ENCODE peak calls at places on chromosomes 4 and X, in six cellular contexts. Z is astrocyte, B is NB4, Q is WERI-Rb-1, G is fibroblast of pulmonary artery, E is brain microvascular endothelial cell. W is an unnamed sample.

GRCh38 chrX:30910124-30910860 is 21.2 kb upstream of the TAB3 start:
- DNase-seq in Q (no peak), B (peak; percentile 83), E (peak; percentile 24), G (no peak), Z (peak; percentile 43), W (no peak)

GRCh38 chrX:13357925-13358324 is 38.1 kb upstream of the ATXN3L start:
- DNase-seq in E (peak; percentile 47), Q (peak; percentile 78), Z (no peak), B (no peak), G (peak; percentile 31), W (no peak)

GRCh38 chr4:173191623-173192041 is 23.0 kb downstream of the GALNT7 start:
- DNase-seq in G (peak; percentile 45), E (no peak), B (no peak), Z (peak; percentile 60), Q (no peak), W (no peak)

GRCh38 chrX:28225508-28225907 is 244.3 kb upstream of the DCAF8L1 start:
- DNase-seq in G (no peak), B (no peak), Z (peak; percentile 29), Q (no peak), E (peak; percentile 6), W (no peak)

GRCh38 chr4:86359944-86360478 is at the start of gene MAPK10:
- DNase-seq in E (peak; percentile 93), G (peak; percentile 94), Z (peak; percentile 88), Q (no peak), B (peak; percentile 84), W (peak; percentile 58)

GRCh38 chrX:11944486-11944885 is 186.4 kb downstream of the MSL3 start:
- DNase-seq in Q (peak; percentile 20), E (peak; percentile 48), B (peak; percentile 26), G (peak; percentile 77), Z (peak; percentile 39), W (no peak)

GRCh38 chr4:20026456-20026855 is 225.2 kb upstream of the SLIT2 start:
- DNase-seq in Q (no peak), E (peak; percentile 28), Z (peak; percentile 84), B (no peak), G (peak; percentile 36), W (no peak)

GRCh38 chrX:43633757-43634156 is 22.3 kb upstream of the MAOA start:
- DNase-seq in Z (no peak), G (no peak), B (no peak), Q (no peak), E (no peak), W (no peak)

GRCh38 chr4:68180858-68181531 is 51.3 kb upstream of the TMPRSS11F start:
- DNase-seq in Z (peak; percentile 46), G (peak; percentile 44), B (no peak), Q (no peak), E (no peak), W (no peak)

GRCh38 chr4:177455591-177455990 is 13.4 kb upstream of the AGA start:
- DNase-seq in Q (no peak), B (no peak), G (peak; percentile 51), E (peak; percentile 59), Z (peak; percentile 69), W (no peak)

GRCh38 chrX:11419102-11419501 is 125.9 kb downstream of the AMELX start:
- DNase-seq in E (no peak), Q (no peak), Z (no peak), B (no peak), G (no peak), W (no peak)

GRCh38 chr4:107148922-107149321 is 112.8 kb upstream of the DKK2 start:
- DNase-seq in Z (peak; percentile 6), E (peak; percentile 11), B (no peak), G (no peak), Q (no peak), W (no peak)

GRCh38 chr4:183327827-183328226 is 5.6 kb upstream of the CLDN24 start:
- DNase-seq in G (no peak), Q (no peak), E (no peak), B (no peak), Z (no peak), W (no peak)

GRCh38 chrX:96771500-96771899 is 86.9 kb downstream of the DIAPH2 start:
- DNase-seq in Q (no peak), G (no peak), B (peak; percentile 26), Z (no peak), E (no peak), W (no peak)

GRCh38 chrX:446243-446642 is 59.5 kb upstream of the PPP2R3B start:
- DNase-seq in Q (no peak), Z (no peak), E (no peak), G (no peak), B (no peak), W (no peak)

GRCh38 chr4:138861130-138861529 is 154.5 kb upstream of the NOCT start:
- DNase-seq in G (no peak), B (no peak), Q (no peak), E (peak; percentile 83), Z (peak; percentile 70), W (no peak)

GRCh38 chrX:39638526-39638925 is 459.2 kb downstream of the BCOR start:
- DNase-seq in E (no peak), G (no peak), B (no peak), Q (no peak), Z (no peak), W (no peak)

GRCh38 chr4:48270516-48270897 is 869 bp upstream of the TEC start:
- DNase-seq in G (no peak), Z (no peak), Q (no peak), E (no peak), B (no peak), W (no peak)
- H3K4me3 ChIP-seq in G (no peak overlapping the region), Z (peak overlapping the region; percentile 71), Q (peak overlapping the region; percentile 59), E (no peak overlapping the region), B (peak overlapping the region; percentile 76), W (peak overlapping the region; percentile 77)

GRCh38 chrX:131783555-131784338 is 239.4 kb upstream of the STK26 start:
- DNase-seq in G (no peak), Q (peak; percentile 77), E (peak; percentile 83), B (no peak), Z (peak; percentile 64), W (no peak)

GRCh38 chrX:131779313-131779712 is 235.4 kb downstream of the OR13H1 start:
- DNase-seq in B (no peak), G (no peak), E (no peak), Z (no peak), Q (no peak), W (no peak)

DNA sequence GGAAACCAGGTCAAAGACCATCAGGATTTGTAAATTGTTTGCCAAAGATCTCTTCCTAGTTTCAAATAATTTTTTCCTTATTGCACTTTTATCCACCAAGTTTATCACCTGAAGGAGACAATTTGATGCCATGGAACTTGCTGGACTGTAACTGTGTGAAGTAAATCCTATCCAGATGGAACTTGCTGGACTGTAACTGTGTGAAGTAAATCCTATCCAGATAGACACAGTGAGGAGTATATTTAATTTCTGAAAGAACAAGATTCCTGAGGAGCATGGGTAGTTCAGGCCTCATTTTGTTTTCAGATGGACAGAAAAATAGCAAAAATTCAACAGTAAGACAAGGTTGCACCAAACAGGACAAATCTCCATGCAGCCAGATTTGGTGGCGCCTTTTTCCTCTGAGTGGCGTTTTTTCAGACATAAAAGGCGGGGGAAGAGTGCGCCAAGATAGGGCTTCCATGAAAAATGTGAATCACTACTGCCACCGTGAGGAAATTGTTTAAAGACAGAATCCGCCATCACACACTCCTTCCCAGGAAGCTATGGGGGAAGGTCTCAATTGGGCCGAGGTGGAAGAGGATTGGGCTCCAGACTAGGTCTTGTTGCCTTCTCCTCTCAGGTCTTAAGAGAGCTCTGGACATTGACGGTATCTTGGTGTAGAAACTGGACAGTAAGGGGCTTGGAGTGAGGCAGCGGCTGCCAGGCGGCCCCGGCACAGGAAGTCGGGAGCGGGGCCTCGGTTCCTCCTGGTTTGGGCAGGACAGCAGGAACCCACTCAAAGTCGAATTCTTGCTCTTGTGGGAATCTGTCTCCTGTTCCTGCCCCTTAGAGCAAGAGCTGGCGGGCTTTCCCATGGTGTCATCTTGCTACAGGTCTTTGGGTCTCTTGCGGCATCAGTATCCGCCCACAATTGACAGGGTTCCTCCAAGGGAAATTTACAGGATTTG is 234.7 kb downstream of the OR13H1 start:
- DNase-seq in Q (peak; percentile 70), Z (peak; percentile 40), G (no peak), B (no peak), E (peak; percentile 63), W (no peak)
- TF ChIP-seq CTCF in Q (peak; percentile 26), Z (no peak), G (no peak), B (no peak), E (peak; percentile 55), W (no peak)

GRCh38 chr4:108486046-108486445 is 134.3 kb upstream of the RPL34 start:
- DNase-seq in B (no peak), E (no peak), Z (no peak), Q (no peak), G (no peak), W (no peak)

GRCh38 chr4:108484187-108484586 is 136.2 kb upstream of the RPL34 start:
- DNase-seq in Z (no peak), E (no peak), Q (no peak), G (no peak), B (no peak), W (no peak)

GRCh38 chr4:108483650-108484049 is 136.7 kb upstream of the RPL34 start:
- DNase-seq in B (no peak), Q (no peak), G (no peak), Z (no peak), E (no peak), W (no peak)

GRCh38 chr4:108480881-108481280 is 139.5 kb upstream of the RPL34 start:
- DNase-seq in Q (no peak), G (no peak), B (no peak), Z (no peak), E (no peak), W (no peak)

DNA sequence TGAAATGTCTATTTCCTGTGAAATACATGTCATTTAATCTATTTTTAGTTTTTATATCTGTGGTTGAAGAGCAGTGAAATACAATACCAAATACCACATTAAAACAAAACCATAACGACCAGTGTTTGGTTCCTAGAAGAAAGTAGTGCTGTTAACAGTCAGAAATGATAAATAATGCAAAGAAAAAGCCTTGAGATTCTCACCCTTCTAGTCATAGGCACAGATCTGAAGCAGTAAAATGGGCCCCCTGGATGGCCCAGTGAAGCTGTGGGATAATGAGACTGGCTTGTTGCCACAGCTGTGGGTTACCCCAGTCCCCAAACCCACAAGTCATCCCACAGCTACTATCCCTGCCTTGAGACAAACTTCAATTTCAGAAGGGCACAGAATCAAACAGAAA is 137.3 kb upstream of the RPL34 start:
- DNase-seq in G (no peak), Z (peak; percentile 19), B (no peak), E (no peak), Q (no peak), W (no peak)
- H3K4me3 ChIP-seq in G (no peak overlapping the region), Z (no peak overlapping the region), B (no peak overlapping the region), E (no peak overlapping the region), Q (no peak overlapping the region), W (no peak overlapping the region)

DNA sequence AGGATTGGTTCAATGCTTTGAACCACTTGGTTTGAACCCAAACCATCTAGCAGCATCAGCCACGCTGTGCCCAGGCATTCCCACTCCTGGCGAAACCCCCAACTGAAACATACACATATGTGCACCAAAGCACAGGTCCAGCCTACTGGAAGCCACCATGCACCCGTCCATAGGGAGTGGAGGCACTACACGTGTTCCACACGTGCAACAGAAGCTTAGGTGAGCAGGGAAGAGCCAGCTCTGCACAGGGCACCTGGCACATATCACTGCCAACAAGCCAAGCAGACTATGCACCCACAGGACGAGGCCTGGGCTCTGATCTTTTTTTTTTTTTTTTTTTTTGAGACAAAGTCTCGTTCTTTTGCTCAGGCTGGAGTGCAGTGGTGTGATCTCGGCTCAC is 66.3 kb upstream of the GPR78 start:
- DNase-seq in B (no peak), Z (no peak), Q (no peak), G (no peak), E (no peak), W (no peak)
- TF ChIP-seq CTCF in B (no peak), Z (no peak), Q (no peak), G (no peak), E (no peak), W (no peak)